ENCODE peak calls at places on chromosomes 7 and 10, in ten cellular contexts. One of them, this sample, is unnamed.
A peak's percentile ranks its signal among the peaks of the same experiment; 100 is the strongest.

GRCh38 chr10:43350686-43351085 is 20.8 kb upstream of the FXYD4 start:
- DNase-seq in endodermal cell: no peak
- DNase-seq in heart left ventricle: peak; percentile 8
- DNase-seq in GM12878: no peak
- DNase-seq in neuronal stem cell: no peak
- DNase-seq in mesenchymal stem cell: no peak
- DNase-seq in heart right ventricle: no peak
- DNase-seq in IMR-90: no peak
- DNase-seq in upper lobe of left lung: no peak
- DNase-seq in psoas muscle: no peak
- DNase-seq in this sample: no peak

GRCh38 chr7:64494912-64495461 is 67.9 kb downstream of the ZNF680 start:
- DNase-seq in endodermal cell: no peak
- DNase-seq in heart left ventricle: no peak
- DNase-seq in GM12878: no peak
- DNase-seq in neuronal stem cell: no peak
- DNase-seq in mesenchymal stem cell: no peak
- DNase-seq in heart right ventricle: no peak
- DNase-seq in IMR-90: no peak
- DNase-seq in upper lobe of left lung: no peak
- DNase-seq in psoas muscle: no peak
- DNase-seq in this sample: no peak

GRCh38 chr10:114346176-114347031 is 57.9 kb downstream of the AFAP1L2 start:
- DNase-seq in endodermal cell: no peak
- DNase-seq in heart left ventricle: no peak
- DNase-seq in GM12878: no peak
- DNase-seq in neuronal stem cell: no peak
- DNase-seq in mesenchymal stem cell: peak; percentile 56
- DNase-seq in heart right ventricle: no peak
- DNase-seq in IMR-90: no peak
- DNase-seq in upper lobe of left lung: no peak
- DNase-seq in psoas muscle: no peak
- DNase-seq in this sample: no peak

GRCh38 chr7:117297606-117298005 is 25.3 kb downstream of the WNT2 start:
- DNase-seq in endodermal cell: no peak
- DNase-seq in heart left ventricle: no peak
- DNase-seq in GM12878: no peak
- DNase-seq in neuronal stem cell: no peak
- DNase-seq in mesenchymal stem cell: no peak
- DNase-seq in heart right ventricle: no peak
- DNase-seq in IMR-90: no peak
- DNase-seq in upper lobe of left lung: no peak
- DNase-seq in psoas muscle: no peak
- DNase-seq in this sample: no peak

GRCh38 chr10:67818323-67818722 is 19.7 kb downstream of the DNAJC12 start:
- DNase-seq in endodermal cell: no peak
- DNase-seq in heart left ventricle: no peak
- DNase-seq in GM12878: no peak
- DNase-seq in neuronal stem cell: no peak
- DNase-seq in mesenchymal stem cell: peak; percentile 20
- DNase-seq in heart right ventricle: no peak
- DNase-seq in IMR-90: peak; percentile 44
- DNase-seq in upper lobe of left lung: no peak
- DNase-seq in psoas muscle: no peak
- DNase-seq in this sample: no peak

GRCh38 chr7:121330053-121330833 is 1.4 kb downstream of the WNT16 start:
- DNase-seq in endodermal cell: peak; percentile 75
- DNase-seq in heart left ventricle: no peak
- DNase-seq in GM12878: no peak
- DNase-seq in neuronal stem cell: peak; percentile 54
- DNase-seq in mesenchymal stem cell: peak; percentile 30
- DNase-seq in heart right ventricle: no peak
- DNase-seq in IMR-90: no peak
- DNase-seq in upper lobe of left lung: no peak
- DNase-seq in psoas muscle: no peak
- DNase-seq in this sample: no peak

GRCh38 chr10:67015225-67015624 is 89.4 kb downstream of the LRRTM3 start:
- DNase-seq in endodermal cell: no peak
- DNase-seq in heart left ventricle: no peak
- DNase-seq in GM12878: no peak
- DNase-seq in neuronal stem cell: no peak
- DNase-seq in mesenchymal stem cell: no peak
- DNase-seq in heart right ventricle: no peak
- DNase-seq in IMR-90: no peak
- DNase-seq in upper lobe of left lung: no peak
- DNase-seq in psoas muscle: no peak
- DNase-seq in this sample: no peak

GRCh38 chr7:107161415-107161814 is 7.4 kb upstream of the HBP1 start:
- DNase-seq in endodermal cell: no peak
- DNase-seq in heart left ventricle: no peak
- DNase-seq in GM12878: no peak
- DNase-seq in neuronal stem cell: no peak
- DNase-seq in mesenchymal stem cell: no peak
- DNase-seq in heart right ventricle: no peak
- DNase-seq in IMR-90: no peak
- DNase-seq in upper lobe of left lung: no peak
- DNase-seq in psoas muscle: no peak
- DNase-seq in this sample: no peak

DNA sequence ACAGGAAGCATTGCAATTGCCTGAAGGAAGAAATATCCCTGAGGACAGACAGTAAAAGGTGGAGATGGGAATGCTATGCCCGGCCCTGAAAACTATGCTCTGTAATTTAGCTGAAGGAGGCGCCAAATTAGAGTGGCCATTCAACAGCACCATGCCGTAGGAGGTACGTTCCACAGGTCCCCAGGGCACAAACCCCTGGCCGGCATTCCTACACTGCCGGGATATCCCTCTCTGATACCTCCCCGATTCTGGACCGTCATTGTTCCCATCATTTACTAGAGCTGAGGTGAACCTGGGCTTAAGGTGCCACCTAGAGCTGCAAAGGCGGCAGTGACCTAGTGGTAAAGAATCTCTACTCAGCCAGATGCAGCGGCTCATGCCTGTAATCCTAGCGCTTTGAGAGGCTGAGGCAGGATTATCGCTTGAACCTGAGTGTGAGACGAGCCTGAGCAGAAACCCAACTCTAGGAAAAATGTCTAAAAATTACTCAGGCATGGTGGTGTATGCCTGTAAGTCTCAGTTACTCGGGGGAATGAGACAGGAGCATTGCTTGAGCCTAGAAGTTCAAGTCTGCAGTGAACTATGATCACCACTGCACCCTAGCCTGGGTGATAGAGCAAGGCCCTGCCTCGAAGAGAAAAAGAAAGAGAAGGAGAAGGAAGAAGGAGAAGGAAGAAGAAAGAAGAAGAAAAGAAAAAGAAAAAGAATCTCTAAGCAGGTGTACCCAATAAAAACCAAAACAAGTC is 53.0 kb upstream of the TNKS2 start:
- DNase-seq in endodermal cell: peak; percentile 89
- DNase-seq in heart left ventricle: peak; percentile 28
- DNase-seq in GM12878: no peak
- DNase-seq in neuronal stem cell: peak; percentile 6
- DNase-seq in mesenchymal stem cell: peak; percentile 33
- DNase-seq in heart right ventricle: no peak
- DNase-seq in IMR-90: no peak
- DNase-seq in upper lobe of left lung: no peak
- DNase-seq in psoas muscle: no peak
- DNase-seq in this sample: no peak
- H3K4me3 ChIP-seq in endodermal cell: no peak overlapping the region
- H3K4me3 ChIP-seq in heart left ventricle: no peak overlapping the region
- H3K4me3 ChIP-seq in GM12878: no peak overlapping the region
- H3K4me3 ChIP-seq in neuronal stem cell: no peak overlapping the region
- H3K4me3 ChIP-seq in mesenchymal stem cell: no peak overlapping the region
- H3K4me3 ChIP-seq in heart right ventricle: no peak overlapping the region
- H3K4me3 ChIP-seq in IMR-90: no peak overlapping the region
- H3K4me3 ChIP-seq in upper lobe of left lung: no peak overlapping the region
- H3K4me3 ChIP-seq in psoas muscle: no peak overlapping the region
- H3K4me3 ChIP-seq in this sample: no peak overlapping the region

GRCh38 chr7:44097064-44097932 is 6.8 kb upstream of the AEBP1 start:
- DNase-seq in endodermal cell: no peak
- DNase-seq in heart left ventricle: no peak
- DNase-seq in GM12878: peak; percentile 15
- DNase-seq in neuronal stem cell: no peak
- DNase-seq in mesenchymal stem cell: no peak
- DNase-seq in heart right ventricle: no peak
- DNase-seq in IMR-90: no peak
- DNase-seq in upper lobe of left lung: no peak
- DNase-seq in psoas muscle: no peak
- DNase-seq in this sample: no peak

GRCh38 chr7:44096326-44096881 is 7.7 kb upstream of the AEBP1 start:
- DNase-seq in endodermal cell: no peak
- DNase-seq in heart left ventricle: no peak
- DNase-seq in GM12878: no peak
- DNase-seq in neuronal stem cell: no peak
- DNase-seq in mesenchymal stem cell: no peak
- DNase-seq in heart right ventricle: no peak
- DNase-seq in IMR-90: no peak
- DNase-seq in upper lobe of left lung: no peak
- DNase-seq in psoas muscle: no peak
- DNase-seq in this sample: no peak

GRCh38 chr7:44099669-44100068 is 4.5 kb upstream of the AEBP1 start:
- DNase-seq in endodermal cell: no peak
- DNase-seq in heart left ventricle: no peak
- DNase-seq in GM12878: no peak
- DNase-seq in neuronal stem cell: no peak
- DNase-seq in mesenchymal stem cell: no peak
- DNase-seq in heart right ventricle: no peak
- DNase-seq in IMR-90: no peak
- DNase-seq in upper lobe of left lung: no peak
- DNase-seq in psoas muscle: no peak
- DNase-seq in this sample: no peak

GRCh38 chr7:44100458-44101303 is 3.5 kb upstream of the AEBP1 start:
- DNase-seq in endodermal cell: no peak
- DNase-seq in heart left ventricle: peak; percentile 25
- DNase-seq in GM12878: no peak
- DNase-seq in neuronal stem cell: no peak
- DNase-seq in mesenchymal stem cell: peak; percentile 89
- DNase-seq in heart right ventricle: no peak
- DNase-seq in IMR-90: peak; percentile 78
- DNase-seq in upper lobe of left lung: no peak
- DNase-seq in psoas muscle: peak; percentile 50
- DNase-seq in this sample: no peak

DNA sequence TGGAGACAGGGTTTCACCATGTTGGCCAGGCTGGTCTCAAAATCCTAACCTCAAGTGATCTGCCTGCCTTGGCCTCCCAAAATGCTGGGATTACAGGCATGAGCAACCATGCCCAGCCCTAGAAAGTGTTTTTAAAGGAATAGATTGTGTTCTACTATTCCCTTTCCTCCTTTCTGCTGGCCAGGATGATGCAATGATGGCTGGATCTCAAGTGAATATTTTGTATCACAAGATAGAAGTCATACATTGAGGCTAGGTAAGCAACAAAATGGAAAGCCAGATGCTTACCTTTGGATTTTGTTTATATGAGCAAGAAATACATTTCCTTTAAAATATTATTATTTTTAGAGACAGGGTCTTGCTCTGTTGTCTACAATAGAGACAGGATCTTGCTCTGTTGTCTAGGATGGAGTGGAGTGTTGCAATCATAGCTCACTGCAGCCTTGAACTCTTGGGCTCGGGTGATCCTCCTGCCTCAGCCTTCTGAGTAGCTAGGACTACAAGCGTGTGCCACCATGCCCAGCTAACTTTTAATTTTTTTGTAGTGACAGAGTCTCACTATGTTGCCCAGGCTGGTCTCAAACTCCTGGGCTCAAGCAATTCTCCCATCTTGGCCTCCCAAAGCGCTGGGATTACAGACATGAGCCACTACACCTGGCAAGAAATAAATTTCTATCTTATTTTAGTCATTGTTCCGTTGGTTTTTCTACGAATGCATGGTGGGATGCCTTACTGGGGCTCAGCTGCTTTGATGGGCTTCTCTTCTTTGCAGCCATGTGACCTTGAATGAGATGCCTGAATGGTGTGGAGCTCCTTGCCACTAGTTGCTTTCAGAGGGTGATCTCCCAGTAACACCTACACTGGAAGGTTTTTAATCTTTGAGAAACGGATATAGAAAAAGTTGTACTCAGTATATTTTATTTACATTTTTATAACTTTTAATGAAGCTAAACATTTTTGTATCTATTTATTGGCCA is 5.8 kb upstream of the AEBP1 start:
- DNase-seq in endodermal cell: no peak
- DNase-seq in heart left ventricle: no peak
- DNase-seq in GM12878: no peak
- DNase-seq in neuronal stem cell: no peak
- DNase-seq in mesenchymal stem cell: no peak
- DNase-seq in heart right ventricle: no peak
- DNase-seq in IMR-90: no peak
- DNase-seq in upper lobe of left lung: no peak
- DNase-seq in psoas muscle: peak; percentile 4
- DNase-seq in this sample: no peak
- H3K27ac ChIP-seq in endodermal cell: no peak overlapping the region
- H3K27ac ChIP-seq in heart left ventricle: no peak overlapping the region
- H3K27ac ChIP-seq in GM12878: no peak overlapping the region
- H3K27ac ChIP-seq in neuronal stem cell: no peak overlapping the region
- H3K27ac ChIP-seq in mesenchymal stem cell: peak overlapping the region; percentile 50
- H3K27ac ChIP-seq in heart right ventricle: no peak overlapping the region
- H3K27ac ChIP-seq in IMR-90: no peak overlapping the region
- H3K27ac ChIP-seq in upper lobe of left lung: no peak overlapping the region
- H3K27ac ChIP-seq in psoas muscle: no peak overlapping the region
- H3K27ac ChIP-seq in this sample: peak overlapping the region; percentile 10

GRCh38 chr10:33333260-33334169 is 952 bp downstream of the NRP1 start:
- DNase-seq in endodermal cell: no peak
- DNase-seq in heart left ventricle: no peak
- DNase-seq in GM12878: no peak
- DNase-seq in neuronal stem cell: peak; percentile 9
- DNase-seq in mesenchymal stem cell: peak; percentile 42
- DNase-seq in heart right ventricle: no peak
- DNase-seq in IMR-90: no peak
- DNase-seq in upper lobe of left lung: no peak
- DNase-seq in psoas muscle: no peak
- DNase-seq in this sample: no peak

GRCh38 chr10:33331020-33331557 is 3.4 kb downstream of the NRP1 start:
- DNase-seq in endodermal cell: no peak
- DNase-seq in heart left ventricle: no peak
- DNase-seq in GM12878: no peak
- DNase-seq in neuronal stem cell: no peak
- DNase-seq in mesenchymal stem cell: no peak
- DNase-seq in heart right ventricle: no peak
- DNase-seq in IMR-90: no peak
- DNase-seq in upper lobe of left lung: no peak
- DNase-seq in psoas muscle: no peak
- DNase-seq in this sample: no peak

GRCh38 chr10:33330543-33331019 is 3.9 kb downstream of the NRP1 start:
- DNase-seq in endodermal cell: peak; percentile 92
- DNase-seq in heart left ventricle: peak; percentile 89
- DNase-seq in GM12878: peak; percentile 13
- DNase-seq in neuronal stem cell: peak; percentile 80
- DNase-seq in mesenchymal stem cell: peak; percentile 82
- DNase-seq in heart right ventricle: peak; percentile 84
- DNase-seq in IMR-90: peak; percentile 90
- DNase-seq in upper lobe of left lung: peak; percentile 76
- DNase-seq in psoas muscle: peak; percentile 90
- DNase-seq in this sample: peak; percentile 91

GRCh38 chr10:33334170-33334838 is at the start of gene NRP1:
- DNase-seq in endodermal cell: peak; percentile 72
- DNase-seq in heart left ventricle: peak; percentile 63
- DNase-seq in GM12878: no peak
- DNase-seq in neuronal stem cell: peak; percentile 56
- DNase-seq in mesenchymal stem cell: no peak
- DNase-seq in heart right ventricle: peak; percentile 43
- DNase-seq in IMR-90: no peak
- DNase-seq in upper lobe of left lung: no peak
- DNase-seq in psoas muscle: peak; percentile 67
- DNase-seq in this sample: peak; percentile 69

DNA sequence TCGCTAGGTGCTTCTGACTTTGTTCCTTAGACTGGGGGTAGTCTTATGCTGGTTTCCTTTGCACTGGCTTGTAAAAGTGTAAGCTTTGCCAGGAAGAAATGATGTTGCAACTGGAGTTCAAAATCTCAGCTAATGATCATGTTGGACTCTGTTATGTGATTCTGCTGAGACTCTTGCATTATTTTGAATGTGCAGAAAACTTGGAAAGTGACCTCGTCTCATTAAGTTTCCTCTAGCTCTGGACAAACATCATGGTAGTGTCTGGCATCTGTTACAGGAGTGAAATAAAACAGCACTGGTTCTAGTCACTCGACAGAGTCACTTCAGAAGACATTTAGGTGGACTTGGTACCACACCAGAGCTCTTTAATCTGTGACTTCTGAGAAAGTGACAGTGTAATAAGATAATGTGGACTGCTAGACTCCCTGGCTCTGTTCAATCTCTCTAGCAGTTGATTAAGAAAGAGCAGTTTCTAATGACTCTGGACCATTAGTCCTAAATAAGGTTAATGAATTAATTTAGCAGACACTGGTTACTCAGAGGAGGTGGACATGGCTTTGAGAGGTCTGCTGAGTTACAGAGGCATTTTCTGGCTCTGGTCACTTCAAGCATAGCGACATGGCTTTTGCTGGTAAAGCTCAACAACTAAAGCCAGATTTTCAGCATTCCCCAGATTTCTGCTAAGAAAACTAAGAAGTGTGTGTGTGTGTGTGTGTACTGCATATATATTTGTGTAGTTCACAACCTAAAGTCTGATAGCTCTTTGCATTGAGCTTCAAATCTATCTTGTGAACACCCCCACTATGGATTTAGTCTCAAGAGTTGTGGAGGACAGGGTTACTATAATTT is 2.1 kb downstream of the NRP1 start:
- DNase-seq in endodermal cell: no peak
- DNase-seq in heart left ventricle: no peak
- DNase-seq in GM12878: no peak
- DNase-seq in neuronal stem cell: no peak
- DNase-seq in mesenchymal stem cell: peak; percentile 39
- DNase-seq in heart right ventricle: no peak
- DNase-seq in IMR-90: peak; percentile 49
- DNase-seq in upper lobe of left lung: no peak
- DNase-seq in psoas muscle: no peak
- DNase-seq in this sample: no peak
- H3K4me1 ChIP-seq in endodermal cell: peaks cover 12% of the 10 kb centered on the region
- H3K4me1 ChIP-seq in heart left ventricle: peaks cover 38% of the 10 kb centered on the region
- H3K4me1 ChIP-seq in GM12878: no peaks in the 10 kb centered on the region
- H3K4me1 ChIP-seq in neuronal stem cell: peaks cover 4% of the 10 kb centered on the region
- H3K4me1 ChIP-seq in mesenchymal stem cell: no peaks in the 10 kb centered on the region
- H3K4me1 ChIP-seq in heart right ventricle: peaks cover 28% of the 10 kb centered on the region
- H3K4me1 ChIP-seq in IMR-90: peaks cover 2% of the 10 kb centered on the region
- H3K4me1 ChIP-seq in upper lobe of left lung: peaks cover 46% of the 10 kb centered on the region
- H3K4me1 ChIP-seq in psoas muscle: peaks cover 26% of the 10 kb centered on the region
- H3K4me1 ChIP-seq in this sample: no peaks in the 10 kb centered on the region

GRCh38 chr10:104780946-104781345 is 139.9 kb downstream of the SORCS3 start:
- DNase-seq in endodermal cell: no peak
- DNase-seq in heart left ventricle: no peak
- DNase-seq in GM12878: no peak
- DNase-seq in neuronal stem cell: no peak
- DNase-seq in mesenchymal stem cell: no peak
- DNase-seq in heart right ventricle: no peak
- DNase-seq in IMR-90: no peak
- DNase-seq in upper lobe of left lung: no peak
- DNase-seq in psoas muscle: no peak
- DNase-seq in this sample: no peak
- H3K4me3 ChIP-seq in endodermal cell: no peak overlapping the region
- H3K4me3 ChIP-seq in heart left ventricle: no peak overlapping the region
- H3K4me3 ChIP-seq in GM12878: no peak overlapping the region
- H3K4me3 ChIP-seq in neuronal stem cell: no peak overlapping the region
- H3K4me3 ChIP-seq in mesenchymal stem cell: no peak overlapping the region
- H3K4me3 ChIP-seq in heart right ventricle: no peak overlapping the region
- H3K4me3 ChIP-seq in IMR-90: no peak overlapping the region
- H3K4me3 ChIP-seq in upper lobe of left lung: no peak overlapping the region
- H3K4me3 ChIP-seq in psoas muscle: no peak overlapping the region
- H3K4me3 ChIP-seq in this sample: no peak overlapping the region